ENCODE peak calls at places on chromosome 16, in seven cellular contexts. O, K, M, P, F, W and I are unnamed samples.

GRCh38 chr16:2739555-2740435 is 12.6 kb upstream of the SRRM2 start:
- ATAC-seq in O (no peak), W (peak; percentile 11), F (no peak), M (no peak), K (no peak), P (no peak), I (no peak)

GRCh38 chr16:11307639-11308492 is 26.7 kb upstream of the PRM1 start:
- ATAC-seq in M (peak; percentile 63), P (peak; percentile 28), K (no peak), W (no peak), O (no peak), F (no peak), I (no peak)

GRCh38 chr16:11411059-11411550 is 65.8 kb downstream of the RMI2 start:
- ATAC-seq in O (no peak), P (no peak), M (no peak), W (no peak), K (no peak), F (no peak), I (no peak)

GRCh38 chr16:85856585-85856984 is 42.4 kb upstream of the IRF8 start:
- ATAC-seq in O (no peak), F (no peak), W (no peak), M (no peak), P (no peak), K (no peak), I (no peak)

GRCh38 chr16:72400257-72401078 is 228.5 kb upstream of the PMFBP1 start:
- ATAC-seq in O (peak; percentile 67), F (peak; percentile 73), P (peak; percentile 90), K (peak; percentile 82), M (peak; percentile 34), W (peak; percentile 92), I (no peak)

GRCh38 chr16:87780385-87780989 is 14.7 kb upstream of the KLHDC4 start:
- ATAC-seq in W (peak; percentile 4), K (peak; percentile 3), P (peak; percentile 27), F (no peak), O (no peak), M (no peak), I (no peak)

GRCh38 chr16:73016488-73016830 is 31.5 kb downstream of the ZFHX3 start:
- ATAC-seq in P (peak; percentile 48), O (no peak), F (no peak), W (no peak), M (no peak), K (no peak), I (no peak)

GRCh38 chr16:51402785-51403184 is 251.7 kb upstream of the SALL1 start:
- ATAC-seq in K (peak; percentile 80), F (peak; percentile 76), O (no peak), M (no peak), W (no peak), P (no peak), I (peak; percentile 19)

GRCh38 chr16:318628-319027 is 33.9 kb downstream of the AXIN1 start:
- ATAC-seq in K (no peak), O (no peak), W (peak; percentile 88), F (no peak), P (no peak), M (peak; percentile 23), I (no peak)

GRCh38 chr16:70304892-70305448 is 6.0 kb downstream of the DDX19B start:
- ATAC-seq in W (no peak), O (peak; percentile 82), K (no peak), F (no peak), P (peak; percentile 31), M (no peak), I (no peak)

GRCh38 chr16:11475896-11476630 is 110.7 kb downstream of the LITAF start:
- ATAC-seq in F (no peak), P (no peak), W (no peak), K (no peak), M (no peak), O (no peak), I (no peak)

GRCh38 chr16:69089091-69089912 is 16.2 kb upstream of the HAS3 start:
- ATAC-seq in W (peak; percentile 69), O (no peak), M (peak; percentile 49), P (peak; percentile 67), K (peak; percentile 88), F (no peak), I (peak; percentile 34)

GRCh38 chr16:720507-720989 is 398 bp upstream of the ANTKMT start:
- ATAC-seq in F (peak; percentile 44), P (peak; percentile 37), W (peak; percentile 57), K (peak; percentile 41), M (peak; percentile 50), O (peak; percentile 46), I (peak; percentile 11)

GRCh38 chr16:1311212-1311737 is 1.8 kb downstream of the UBE2I start:
- ATAC-seq in P (no peak), W (peak; percentile 7), F (no peak), K (no peak), M (peak; percentile 0), O (no peak), I (no peak)

GRCh38 chr16:3015865-3016521 is 2.0 kb downstream of the CLDN6 start:
- ATAC-seq in M (no peak), K (no peak), P (no peak), F (no peak), O (no peak), W (peak; percentile 32), I (no peak)

GRCh38 chr16:73028263-73028662 is 19.7 kb downstream of the ZFHX3 start:
- ATAC-seq in P (no peak), K (peak; percentile 42), W (no peak), O (no peak), F (no peak), M (no peak), I (no peak)

GRCh38 chr16:88656291-88656980 is 5.6 kb upstream of the CYBA start:
- ATAC-seq in M (no peak), K (no peak), O (no peak), F (no peak), W (no peak), P (no peak), I (no peak)

GRCh38 chr16:80459331-80459777 is 81.4 kb upstream of the DYNLRB2 start:
- ATAC-seq in K (peak; percentile 65), O (no peak), W (no peak), M (peak; percentile 80), F (peak; percentile 90), P (peak; percentile 24), I (peak; percentile 64)